ENCODE peak calls at places on chromosomes 7 and 10, in seven cellular contexts. W, H, R, J, D, N and E are unnamed samples.
A peak's percentile ranks its signal among the peaks of the same experiment; 100 is the strongest.

GRCh38 chr7:81957517-81957916 is 187.7 kb upstream of the HGF start:
- DNase-seq in W (no peak), N (no peak), D (no peak), R (no peak), J (no peak), H (no peak), E (no peak)

GRCh38 chr10:59177031-59177861 is 803 bp downstream of the PHYHIPL start:
- DNase-seq in H (no peak), W (no peak), D (no peak), J (no peak), N (no peak), R (peak; percentile 44), E (no peak)

GRCh38 chr7:135718794-135719436 is 9.1 kb downstream of the SLC13A4 start:
- DNase-seq in J (no peak), W (no peak), N (no peak), R (no peak), H (no peak), D (no peak), E (no peak)

GRCh38 chr10:30974773-30975386 is 56.8 kb downstream of the ZNF438 start:
- DNase-seq in H (no peak), W (no peak), N (no peak), R (no peak), J (no peak), D (no peak), E (no peak)

GRCh38 chr10:6136215-6137201 is 47.7 kb downstream of the RBM17 start:
- DNase-seq in R (peak; percentile 76), D (peak; percentile 81), H (no peak), W (no peak), J (peak; percentile 52), N (peak; percentile 48), E (peak; percentile 71)

GRCh38 chr7:20220824-20221547 is 3.8 kb upstream of the MACC1 start:
- DNase-seq in N (no peak), D (no peak), H (no peak), W (no peak), R (no peak), J (no peak), E (no peak)

GRCh38 chr10:17793823-17794759 is 15.1 kb upstream of the MRC1 start:
- DNase-seq in W (no peak), N (no peak), H (no peak), J (no peak), D (no peak), R (no peak), E (no peak)

GRCh38 chr7:3158501-3158900 is 114.8 kb upstream of the CARD11 start:
- DNase-seq in H (no peak), D (no peak), R (no peak), W (no peak), J (no peak), N (no peak), E (no peak)

GRCh38 chr10:100829103-100829870 is 83.5 kb upstream of the SLF2 start:
- DNase-seq in D (no peak), R (peak; percentile 63), H (no peak), N (no peak), W (no peak), J (no peak), E (peak; percentile 39)

GRCh38 chr10:17981766-17982380 is 30.2 kb downstream of the SLC39A12 start:
- DNase-seq in J (no peak), N (no peak), W (no peak), R (no peak), H (peak; percentile 17), D (no peak), E (no peak)

GRCh38 chr7:91306266-91306665 is 42.0 kb downstream of the FZD1 start:
- DNase-seq in R (no peak), D (no peak), N (no peak), W (no peak), J (no peak), H (no peak), E (no peak)

GRCh38 chr7:47803846-47804245 is 144.4 kb downstream of the PKD1L1 start:
- DNase-seq in W (no peak), N (no peak), H (no peak), J (no peak), R (no peak), D (no peak), E (no peak)

GRCh38 chr10:58220769-58221448 is 46.8 kb downstream of the IPMK start:
- DNase-seq in D (no peak), N (no peak), H (no peak), R (no peak), J (no peak), W (no peak), E (no peak)

GRCh38 chr10:60896715-60897114 is 47.3 kb downstream of the RHOBTB1 start:
- DNase-seq in D (no peak), R (no peak), H (no peak), W (no peak), J (no peak), N (no peak), E (no peak)

GRCh38 chr10:46092523-46093195 is 46.6 kb upstream of the MSMB start:
- DNase-seq in R (no peak), H (no peak), J (no peak), N (no peak), D (no peak), W (no peak), E (no peak)

GRCh38 chr7:102111063-102111757 is 175.5 kb upstream of the SH2B2 start:
- DNase-seq in W (no peak), R (no peak), D (no peak), N (peak; percentile 53), H (no peak), J (no peak), E (no peak)

GRCh38 chr10:51895209-51895608 is 195.8 kb upstream of the CSTF2T start:
- DNase-seq in W (no peak), J (no peak), R (no peak), H (no peak), N (peak; percentile 69), D (no peak), E (no peak)

GRCh38 chr7:107312418-107312817 is 143.6 kb downstream of the HBP1 start:
- DNase-seq in N (no peak), J (no peak), W (no peak), H (no peak), D (no peak), R (no peak), E (no peak)

GRCh38 chr10:74078037-74078436 is 72.6 kb downstream of the AP3M1 start:
- DNase-seq in W (no peak), H (no peak), D (peak; percentile 52), N (no peak), J (peak; percentile 37), R (no peak), E (peak; percentile 60)

GRCh38 chr7:43396193-43396747 is 186.6 kb upstream of the STK17A start:
- DNase-seq in D (no peak), N (no peak), H (no peak), W (no peak), J (no peak), R (no peak), E (no peak)

GRCh38 chr10:22433875-22434274 is 88.6 kb downstream of the SPAG6 start:
- DNase-seq in D (no peak), N (no peak), H (peak; percentile 6), J (no peak), W (no peak), R (no peak), E (no peak)

GRCh38 chr10:113520606-113521481 is 32.0 kb upstream of the HABP2 start:
- DNase-seq in R (peak; percentile 69), D (peak; percentile 28), H (peak; percentile 6), N (peak; percentile 90), W (peak; percentile 50), J (no peak), E (peak; percentile 24)

GRCh38 chr10:110003524-110003885 is 4.3 kb upstream of the ADD3 start:
- DNase-seq in J (no peak), R (no peak), H (no peak), N (no peak), D (no peak), W (no peak), E (no peak)

GRCh38 chr10:28694530-28694929 is 17.2 kb downstream of the BAMBI start:
- DNase-seq in R (no peak), N (no peak), J (no peak), W (no peak), D (no peak), H (no peak), E (no peak)

GRCh38 chr7:51011710-51012350 is 229.1 kb upstream of the GRB10 start:
- DNase-seq in W (no peak), H (no peak), R (no peak), D (no peak), N (no peak), J (no peak), E (no peak)

GRCh38 chr10:16491933-16492332 is 29.7 kb downstream of the C1QL3 start:
- DNase-seq in D (no peak), J (no peak), R (no peak), H (no peak), W (no peak), N (no peak), E (no peak)

GRCh38 chr7:64429232-64429631 is 115.5 kb downstream of the ZNF736 start:
- DNase-seq in J (no peak), D (no peak), R (no peak), N (no peak), H (no peak), W (no peak), E (no peak)

GRCh38 chr7:42624471-42624870 is 287.4 kb downstream of the C7orf25 start:
- DNase-seq in H (no peak), W (no peak), D (no peak), R (no peak), N (no peak), J (no peak), E (no peak)

GRCh38 chr7:39458346-39458745 is 107.9 kb upstream of the YAE1 start:
- DNase-seq in D (no peak), N (no peak), J (no peak), W (no peak), R (no peak), H (no peak), E (no peak)

GRCh38 chr10:102429468-102429867 is 2.9 kb downstream of the CUEDC2 start:
- DNase-seq in W (no peak), H (no peak), J (no peak), D (no peak), R (no peak), N (no peak), E (no peak)

GRCh38 chr10:115402690-115403089 is 309.5 kb downstream of the ATRNL1 start:
- DNase-seq in D (no peak), N (no peak), W (no peak), J (no peak), H (no peak), R (no peak), E (no peak)

GRCh38 chr10:129433266-129433665 is 33.8 kb upstream of the MGMT start:
- DNase-seq in N (no peak), D (no peak), J (no peak), W (no peak), H (no peak), R (no peak), E (no peak)

GRCh38 chr7:158062661-158063060 is 525.0 kb downstream of the PTPRN2 start:
- DNase-seq in N (peak; percentile 11), J (no peak), H (no peak), W (no peak), D (no peak), R (no peak), E (no peak)

GRCh38 chr10:101780818-101781654 is 2.2 kb downstream of the NPM3 start:
- DNase-seq in N (peak; percentile 73), D (peak; percentile 81), W (peak; percentile 75), J (peak; percentile 56), R (peak; percentile 87), H (no peak), E (peak; percentile 77)